ENCODE peak calls at places on chromosomes 2 and 18, in seven cellular contexts. J is ovary, H is adrenal gland, M is IMR-90, I is heart left ventricle, P is HCT116, O is A549. F is an unnamed sample.

GRCh38 chr2:217559084-217559483 is 443.7 kb downstream of the TNS1 start:
- DNase-seq in J (no peak), H (no peak), M (no peak), I (no peak), P (no peak), O (no peak), F (no peak)

GRCh38 chr18:12085136-12085535 is 8.5 kb upstream of the ANKRD62 start:
- DNase-seq in J (no peak), H (no peak), M (no peak), I (no peak), P (no peak), O (no peak), F (no peak)

GRCh38 chr2:203675086-203675485 is 31.4 kb upstream of the CD28 start:
- DNase-seq in J (no peak), H (no peak), M (peak; percentile 66), I (no peak), P (no peak), O (no peak), F (no peak)

GRCh38 chr18:68177807-68178702 is 536.9 kb downstream of the TMX3 start:
- DNase-seq in J (no peak), H (no peak), M (peak; percentile 99), I (no peak), P (no peak), O (no peak), F (peak; percentile 32)

GRCh38 chr2:102387763-102388546 is 32.4 kb downstream of the IL18R1 start:
- DNase-seq in J (no peak), H (no peak), M (no peak), I (no peak), P (no peak), O (no peak), F (no peak)

GRCh38 chr18:66826211-66826610 is 222.3 kb upstream of the CDH19 start:
- DNase-seq in J (no peak), H (no peak), M (no peak), I (no peak), P (no peak), O (no peak), F (no peak)

GRCh38 chr2:120641366-120641771 is 94.3 kb upstream of the GLI2 start:
- DNase-seq in J (no peak), H (peak; percentile 43), M (peak; percentile 15), I (no peak), P (no peak), O (no peak), F (no peak)

GRCh38 chr2:161250864-161251436 is 57.3 kb upstream of the PSMD14 start:
- DNase-seq in J (no peak), H (no peak), M (peak; percentile 37), I (no peak), P (peak; percentile 69), O (peak; percentile 68), F (peak; percentile 54)

GRCh38 chr18:23134780-23135678 is at the start of gene CABLES1:
- DNase-seq in J (peak; percentile 52), H (peak; percentile 53), M (peak; percentile 59), I (peak; percentile 70), P (no peak), O (peak; percentile 54), F (peak; percentile 70)

GRCh38 chr2:164620873-164621760 is at the start of gene GRB14:
- DNase-seq in J (peak; percentile 43), H (peak; percentile 29), M (no peak), I (peak; percentile 46), P (peak; percentile 28), O (peak; percentile 78), F (peak; percentile 76)

GRCh38 chr2:187497858-187498463 is 49.9 kb upstream of the CALCRL start:
- DNase-seq in J (no peak), H (no peak), M (no peak), I (no peak), P (peak; percentile 22), O (no peak), F (no peak)

GRCh38 chr2:207227062-207227748 is 61.5 kb upstream of the KLF7 start:
- DNase-seq in J (peak; percentile 30), H (no peak), M (peak; percentile 39), I (peak; percentile 35), P (no peak), O (no peak), F (peak; percentile 7)

GRCh38 chr2:169656164-169656563 is 38.0 kb downstream of the CFAP210 start:
- DNase-seq in J (no peak), H (no peak), M (no peak), I (no peak), P (no peak), O (no peak), F (no peak)

GRCh38 chr2:4130651-4131050 is 427.3 kb downstream of the DCDC2C start:
- DNase-seq in J (no peak), H (no peak), M (no peak), I (no peak), P (no peak), O (no peak), F (no peak)

GRCh38 chr18:75111673-75112485 is 97.1 kb downstream of the PTGR3 start:
- DNase-seq in J (no peak), H (no peak), M (peak; percentile 21), I (no peak), P (no peak), O (no peak), F (no peak)

GRCh38 chr2:108923736-108924443 is 65.1 kb downstream of the EDAR start:
- DNase-seq in J (no peak), H (no peak), M (no peak), I (no peak), P (no peak), O (no peak), F (no peak)

GRCh38 chr2:120703330-120703994 is 32.2 kb upstream of the GLI2 start:
- DNase-seq in J (no peak), H (no peak), M (peak; percentile 91), I (no peak), P (peak; percentile 59), O (no peak), F (no peak)

GRCh38 chr2:45432406-45432805 is 178.7 kb downstream of the SRBD1 start:
- DNase-seq in J (no peak), H (no peak), M (peak; percentile 12), I (no peak), P (no peak), O (no peak), F (no peak)

GRCh38 chr2:47310801-47311560 is 92.0 kb upstream of the MSH2 start:
- DNase-seq in J (no peak), H (peak; percentile 38), M (no peak), I (peak; percentile 61), P (no peak), O (no peak), F (peak; percentile 40)

GRCh38 chr2:28390857-28391563 is 1.6 kb upstream of the FOSL2 start:
- DNase-seq in J (peak; percentile 88), H (peak; percentile 90), M (no peak), I (peak; percentile 89), P (no peak), O (peak; percentile 72), F (peak; percentile 77)

GRCh38 chr18:72675394-72675793 is 131.3 kb upstream of the CBLN2 start:
- DNase-seq in J (no peak), H (no peak), M (no peak), I (no peak), P (no peak), O (no peak), F (no peak)

GRCh38 chr2:149100739-149101699 is 62.5 kb downstream of the LYPD6B start:
- DNase-seq in J (no peak), H (no peak), M (no peak), I (no peak), P (no peak), O (no peak), F (peak; percentile 50)

GRCh38 chr2:30149513-30149912 is 2.7 kb downstream of the YPEL5 start:
- DNase-seq in J (no peak), H (no peak), M (no peak), I (no peak), P (no peak), O (no peak), F (no peak)

GRCh38 chr18:27017901-27018500 is 152.5 kb upstream of the AQP4 start:
- DNase-seq in J (no peak), H (no peak), M (no peak), I (no peak), P (no peak), O (peak; percentile 5), F (no peak)

GRCh38 chr2:3265471-3265870 is 112.1 kb downstream of the EIPR1 start:
- DNase-seq in J (no peak), H (no peak), M (no peak), I (no peak), P (no peak), O (no peak), F (no peak)

GRCh38 chr2:160464017-160464416 is 29.6 kb downstream of the RBMS1 start:
- DNase-seq in J (no peak), H (no peak), M (no peak), I (no peak), P (no peak), O (no peak), F (no peak)

GRCh38 chr2:26088038-26088643 is 54.3 kb downstream of the RAB10 start:
- DNase-seq in J (no peak), H (no peak), M (peak; percentile 36), I (no peak), P (no peak), O (peak; percentile 51), F (peak; percentile 13)

GRCh38 chr2:37376421-37377186 is 32.2 kb downstream of the QPCT start:
- DNase-seq in J (peak; percentile 11), H (peak; percentile 86), M (peak; percentile 94), I (peak; percentile 34), P (peak; percentile 60), O (no peak), F (no peak)
- H3K27ac ChIP-seq in J (no peak overlapping the region), H (peak overlapping the region; percentile 81), M (no peak overlapping the region), I (no peak overlapping the region), P (no peak overlapping the region), O (no peak overlapping the region), F (no peak overlapping the region)

DNA sequence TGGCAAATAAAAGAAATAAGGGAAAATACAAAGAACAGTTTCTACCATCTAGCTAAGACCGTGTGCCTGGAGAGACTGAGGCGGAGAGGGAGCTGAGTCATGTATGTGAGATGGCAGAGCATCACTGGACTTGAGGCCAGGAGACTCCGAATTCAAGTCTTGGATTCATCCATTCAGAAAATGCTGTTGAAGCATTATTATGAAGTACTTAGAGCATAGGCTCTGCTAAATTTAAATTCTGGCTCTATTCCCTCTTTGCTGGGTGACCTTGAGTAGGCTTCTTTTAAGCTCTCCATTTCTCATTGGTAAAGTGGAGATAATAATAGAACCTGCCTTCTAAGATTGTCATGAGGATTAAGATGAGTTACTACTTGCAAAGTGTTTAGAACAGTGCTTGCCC is 34.7 kb downstream of the NPHP1 start:
- DNase-seq in J (no peak), H (no peak), M (no peak), I (no peak), P (no peak), O (no peak), F (no peak)
- TF ChIP-seq POLR2A in J (no peak), H (no peak), M (no peak), I (no peak), P (no peak), O (no peak), F (no peak)

GRCh38 chr2:71700880-71701397 is 247.6 kb downstream of the DYSF start:
- DNase-seq in J (no peak), H (no peak), M (no peak), I (peak; percentile 91), P (no peak), O (no peak), F (peak; percentile 17)
- H3K4me3 ChIP-seq in J (no peak overlapping the region), H (no peak overlapping the region), M (no peak overlapping the region), I (no peak overlapping the region), P (no peak overlapping the region), O (no peak overlapping the region), F (no peak overlapping the region)

DNA sequence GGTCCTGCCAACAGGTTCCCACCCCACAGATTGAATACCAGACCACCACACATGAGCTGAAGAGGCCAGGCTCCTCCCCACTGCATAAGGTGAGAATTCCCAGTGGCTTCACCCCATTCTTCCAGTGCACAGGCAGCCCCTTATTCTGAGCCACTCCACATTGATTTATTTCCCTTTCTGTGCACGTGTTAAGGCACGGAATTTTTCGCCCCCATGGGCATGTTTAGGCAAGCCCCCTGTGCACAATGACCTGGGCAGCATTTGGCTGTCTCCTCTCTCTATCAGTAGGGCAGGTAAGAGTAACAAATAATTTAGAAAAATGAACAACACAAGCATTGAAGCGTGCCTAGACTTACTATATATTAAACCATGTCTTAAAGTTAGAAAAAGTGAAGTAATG is 15.2 kb upstream of the CHAC2 start:
- DNase-seq in J (no peak), H (no peak), M (no peak), I (no peak), P (no peak), O (no peak), F (no peak)
- H3K27ac ChIP-seq in J (no peak overlapping the region), H (no peak overlapping the region), M (no peak overlapping the region), I (no peak overlapping the region), P (no peak overlapping the region), O (no peak overlapping the region), F (no peak overlapping the region)